ENCODE peak calls at places on chromosomes 5 and 9, in five cellular contexts. R, Y, T, P and B are unnamed samples. For H3K4me1, the result is how much of the 10 kb centered on the place peaks cover.

GRCh38 chr9:110125207-110125751 is 82.7 kb downstream of the C9orf152 start:
- DNase-seq in R (peak), Y (no peak), T (no peak), P (peak), B (no peak)

GRCh38 chr5:102971693-102972293 is 148.1 kb downstream of the GIN1 start:
- DNase-seq in R (peak), Y (no peak), T (no peak), P (no peak), B (peak)

GRCh38 chr5:170880084-170880483 is 18.3 kb downstream of the RANBP17 start:
- DNase-seq in R (no peak), Y (no peak), T (no peak), P (no peak), B (no peak)

GRCh38 chr5:53424691-53425597 is 55.5 kb upstream of the FST start:
- DNase-seq in R (no peak), Y (no peak), T (no peak), P (no peak), B (no peak)

GRCh38 chr5:38546691-38547146 is 9.7 kb downstream of the LIFR start:
- DNase-seq in R (peak), Y (no peak), T (no peak), P (no peak), B (no peak)

GRCh38 chr5:133877351-133878235 is 90.8 kb downstream of the C5orf15 start:
- DNase-seq in R (no peak), Y (no peak), T (no peak), P (no peak), B (no peak)

GRCh38 chr5:78008356-78008967 is 232.3 kb upstream of the TBCA start:
- DNase-seq in R (peak), Y (no peak), T (no peak), P (no peak), B (peak)

GRCh38 chr5:154757647-154758406 is 2.6 kb downstream of the LARP1 start:
- DNase-seq in R (no peak), Y (no peak), T (no peak), P (no peak), B (no peak)

GRCh38 chr9:133950206-133950915 is 41.8 kb downstream of the VAV2 start:
- DNase-seq in R (no peak), Y (peak), T (no peak), P (no peak), B (no peak)

GRCh38 chr5:161847896-161848510 is at the start of gene GABRA1:
- DNase-seq in R (no peak), Y (no peak), T (no peak), P (peak), B (no peak)

GRCh38 chr9:110691002-110691549 is 22.5 kb downstream of the MUSK start:
- DNase-seq in R (peak), Y (no peak), T (no peak), P (no peak), B (no peak)

GRCh38 chr9:128275198-128276007 is at the start of gene GOLGA2:
- DNase-seq in R (peak), Y (peak), T (no peak), P (no peak), B (peak)

GRCh38 chr5:172245046-172245445 is 38.5 kb downstream of the UBTD2 start:
- DNase-seq in R (no peak), Y (no peak), T (no peak), P (no peak), B (no peak)

GRCh38 chr9:108994695-108995094 is 18.6 kb downstream of the CTNNAL1 start:
- DNase-seq in R (no peak), Y (no peak), T (no peak), P (no peak), B (no peak)

GRCh38 chr9:106878943-106879916 is 16.3 kb downstream of the ZNF462 start:
- DNase-seq in R (no peak), Y (no peak), T (no peak), P (no peak), B (no peak)

GRCh38 chr5:160837749-160838593 is 14.0 kb downstream of the ATP10B start:
- DNase-seq in R (no peak), Y (no peak), T (no peak), P (no peak), B (no peak)

GRCh38 chr5:108149369-108149768 is 232.5 kb downstream of the FBXL17 start:
- DNase-seq in R (no peak), Y (no peak), T (no peak), P (no peak), B (no peak)

GRCh38 chr5:456351-457194 is 13.6 kb downstream of the EXOC3 start:
- DNase-seq in R (no peak), Y (no peak), T (no peak), P (no peak), B (no peak)

GRCh38 chr5:83925321-83925877 is 204.7 kb upstream of the HAPLN1 start:
- DNase-seq in R (no peak), Y (no peak), T (no peak), P (no peak), B (peak)

GRCh38 chr5:113425909-113426308 is 8.9 kb downstream of the TSSK1B start:
- DNase-seq in R (no peak), Y (no peak), T (no peak), P (no peak), B (no peak)

GRCh38 chr5:35087971-35088370 is 40.2 kb upstream of the AGXT2 start:
- DNase-seq in R (no peak), Y (no peak), T (no peak), P (no peak), B (no peak)

GRCh38 chr5:68382640-68383039 is 167.1 kb downstream of the PIK3R1 start:
- DNase-seq in R (no peak), Y (no peak), T (no peak), P (no peak), B (no peak)

GRCh38 chr9:117487555-117488175 is 72.8 kb upstream of the ASTN2 start:
- DNase-seq in R (peak), Y (peak), T (peak), P (peak), B (no peak)
- H2AFZ ChIP-seq in R (peak), Y (no peak), T (peak), P (peak), B (no peak)

DNA sequence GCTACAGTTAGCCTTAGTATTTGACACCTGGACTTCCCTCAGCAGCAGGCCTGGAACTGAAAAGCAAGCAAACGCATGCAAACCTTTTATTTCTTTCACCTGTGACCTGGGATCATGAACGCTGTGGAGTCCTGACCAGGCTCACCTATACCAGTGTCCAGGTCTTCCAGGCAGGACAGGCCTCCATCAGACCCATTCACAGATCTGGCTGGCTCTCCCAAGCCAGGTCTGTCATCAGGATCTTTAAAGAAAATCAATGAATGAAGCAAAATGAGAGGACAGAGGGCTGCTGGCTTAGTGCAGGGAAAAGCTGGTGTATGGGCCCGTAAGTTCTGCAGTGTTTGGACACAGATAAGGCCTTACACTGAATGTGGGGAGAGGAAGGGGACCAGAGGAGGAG is 96.3 kb upstream of the CPEB4 start:
- DNase-seq in R (no peak), Y (no peak), T (no peak), P (no peak), B (no peak)
- H3K4me1 ChIP-seq in R (half or more), Y (under half), T (under half), P (under half), B (under half)

DNA sequence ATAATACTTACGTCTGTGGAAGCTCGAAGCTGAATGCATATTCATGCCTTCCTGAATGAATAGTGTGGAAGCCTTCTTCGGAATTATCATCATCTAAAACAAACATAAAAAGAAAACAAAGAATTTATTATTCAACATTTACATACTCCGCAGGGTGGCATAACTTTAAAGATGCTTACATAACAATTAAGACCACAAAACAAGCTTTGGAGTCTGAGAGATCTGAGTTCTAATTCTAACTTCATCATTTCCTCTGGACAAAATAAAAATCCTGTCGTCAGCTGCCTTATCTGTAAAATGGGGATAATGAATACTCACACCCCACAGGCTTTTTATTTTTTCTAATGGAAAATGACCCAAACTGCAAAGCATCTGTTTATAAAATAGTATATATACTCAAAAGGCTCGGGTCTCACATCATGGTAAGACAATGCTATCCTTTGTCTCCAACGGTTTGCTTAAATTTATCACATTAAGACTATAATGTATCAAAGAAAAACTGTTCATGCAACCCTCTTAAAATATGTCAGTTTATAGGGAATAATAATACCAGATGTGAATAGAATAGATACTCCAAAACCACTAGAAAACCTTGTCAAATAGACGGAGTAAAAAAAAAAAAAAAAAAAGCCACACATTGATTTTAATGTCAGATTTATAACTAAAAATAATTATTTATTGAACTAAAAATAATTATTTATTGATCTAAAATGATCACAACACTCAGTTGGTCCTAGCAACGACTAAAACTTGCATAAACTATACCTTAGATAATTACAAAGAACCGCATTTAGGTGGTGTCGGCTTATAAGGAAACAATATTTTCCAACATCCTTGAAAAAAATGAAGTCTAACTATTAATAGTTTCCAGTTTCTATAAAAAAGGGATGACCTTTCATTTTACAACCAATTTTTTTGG is 4.2 kb downstream of the ARRDC3 start:
- DNase-seq in R (no peak), Y (no peak), T (no peak), P (no peak), B (no peak)
- TF ChIP-seq SRF in R (no peak), Y (no peak), T (no peak), P (no peak), B (no peak)

GRCh38 chr9:21579209-21579608 is 97.1 kb upstream of the IFNE start:
- DNase-seq in R (no peak), Y (no peak), T (no peak), P (no peak), B (no peak)

GRCh38 chr9:21574261-21574660 is 92.1 kb upstream of the IFNE start:
- DNase-seq in R (no peak), Y (no peak), T (no peak), P (no peak), B (no peak)

GRCh38 chr9:21579743-21580142 is 97.6 kb upstream of the IFNE start:
- DNase-seq in R (no peak), Y (no peak), T (no peak), P (no peak), B (no peak)

GRCh38 chr9:21580636-21581353 is 98.7 kb upstream of the IFNE start:
- DNase-seq in R (no peak), Y (no peak), T (no peak), P (no peak), B (no peak)

GRCh38 chr9:21576331-21577189 is 94.4 kb upstream of the IFNE start:
- DNase-seq in R (peak), Y (no peak), T (peak), P (no peak), B (peak)
- H2AFZ ChIP-seq in R (no peak), Y (no peak), T (no peak), P (peak), B (no peak)

GRCh38 chr9:35071814-35072460 is 488 bp downstream of the VCP start:
- DNase-seq in R (peak), Y (peak), T (no peak), P (peak), B (peak)
- H3K4me1 ChIP-seq in R (under half), Y (under half), T (under half), P (under half), B (under half)

GRCh38 chr9:105479846-105480245 is 32.0 kb downstream of the FSD1L start:
- DNase-seq in R (no peak), Y (no peak), T (no peak), P (no peak), B (no peak)
- TF ChIP-seq SRF in R (no peak), Y (no peak), T (no peak), P (no peak), B (no peak)